ENCODE peak calls at places on chromosomes 1 and 21, in nine cellular contexts. One of them, this sample, is unnamed. For H3K9me3 and H3K36me3, the result is how much of the 10 kb centered on the place peaks cover.

GRCh38 chr1:155085504-155086181 is 7.0 kb downstream of the EFNA3 start:
- DNase-seq in endodermal cell: peak
- DNase-seq in left ventricle myocardium inferior: no peak
- DNase-seq in tibial artery: peak
- DNase-seq in OCI-LY7: peak
- DNase-seq in ascending aorta: peak
- DNase-seq in spleen: peak
- DNase-seq in CD8-positive, alpha-beta memory T cell: peak
- DNase-seq in CD8-positive, alpha-beta T cell: no peak
- DNase-seq in this sample: no peak

GRCh38 chr1:31607360-31607759 is 10.1 kb upstream of the HCRTR1 start:
- DNase-seq in endodermal cell: no peak
- DNase-seq in tibial artery: no peak
- DNase-seq in CD8-positive, alpha-beta T cell: no peak
- DNase-seq in ascending aorta: no peak
- DNase-seq in left ventricle myocardium inferior: no peak
- DNase-seq in CD8-positive, alpha-beta memory T cell: no peak
- DNase-seq in spleen: no peak
- DNase-seq in OCI-LY7: no peak
- DNase-seq in this sample: no peak

GRCh38 chr1:15668089-15668754 is 15.9 kb upstream of the PLEKHM2 start:
- DNase-seq in tibial artery: no peak
- DNase-seq in endodermal cell: no peak
- DNase-seq in ascending aorta: no peak
- DNase-seq in spleen: no peak
- DNase-seq in OCI-LY7: no peak
- DNase-seq in left ventricle myocardium inferior: no peak
- DNase-seq in CD8-positive, alpha-beta T cell: no peak
- DNase-seq in CD8-positive, alpha-beta memory T cell: no peak
- DNase-seq in this sample: no peak

GRCh38 chr1:46413596-46413985 is 19.5 kb downstream of the FAAH start:
- DNase-seq in CD8-positive, alpha-beta T cell: no peak
- DNase-seq in left ventricle myocardium inferior: no peak
- DNase-seq in ascending aorta: no peak
- DNase-seq in OCI-LY7: peak
- DNase-seq in tibial artery: no peak
- DNase-seq in CD8-positive, alpha-beta memory T cell: peak
- DNase-seq in endodermal cell: peak
- DNase-seq in spleen: no peak
- DNase-seq in this sample: no peak

GRCh38 chr1:216846339-216846738 is 123.1 kb upstream of the ESRRG start:
- DNase-seq in endodermal cell: no peak
- DNase-seq in OCI-LY7: no peak
- DNase-seq in CD8-positive, alpha-beta memory T cell: no peak
- DNase-seq in spleen: no peak
- DNase-seq in left ventricle myocardium inferior: no peak
- DNase-seq in ascending aorta: no peak
- DNase-seq in CD8-positive, alpha-beta T cell: no peak
- DNase-seq in tibial artery: no peak
- DNase-seq in this sample: no peak

GRCh38 chr1:89823679-89824292 is 3.0 kb downstream of the LRRC8D start:
- DNase-seq in left ventricle myocardium inferior: no peak
- DNase-seq in tibial artery: no peak
- DNase-seq in spleen: no peak
- DNase-seq in CD8-positive, alpha-beta T cell: no peak
- DNase-seq in endodermal cell: no peak
- DNase-seq in CD8-positive, alpha-beta memory T cell: no peak
- DNase-seq in OCI-LY7: peak
- DNase-seq in ascending aorta: no peak
- DNase-seq in this sample: no peak

GRCh38 chr1:223429313-223429731 is 36.1 kb downstream of the CCDC185 start:
- DNase-seq in CD8-positive, alpha-beta T cell: no peak
- DNase-seq in OCI-LY7: no peak
- DNase-seq in ascending aorta: peak
- DNase-seq in CD8-positive, alpha-beta memory T cell: no peak
- DNase-seq in left ventricle myocardium inferior: no peak
- DNase-seq in endodermal cell: no peak
- DNase-seq in tibial artery: peak
- DNase-seq in spleen: no peak
- DNase-seq in this sample: no peak

GRCh38 chr1:65422241-65423203 is 2.1 kb downstream of the LEPR start:
- DNase-seq in OCI-LY7: no peak
- DNase-seq in spleen: no peak
- DNase-seq in endodermal cell: no peak
- DNase-seq in ascending aorta: no peak
- DNase-seq in CD8-positive, alpha-beta T cell: no peak
- DNase-seq in tibial artery: no peak
- DNase-seq in CD8-positive, alpha-beta memory T cell: no peak
- DNase-seq in left ventricle myocardium inferior: no peak
- DNase-seq in this sample: no peak

GRCh38 chr21:30710499-30710898 is 8.1 kb downstream of the KRTAP21-3 start:
- DNase-seq in left ventricle myocardium inferior: no peak
- DNase-seq in endodermal cell: no peak
- DNase-seq in spleen: no peak
- DNase-seq in CD8-positive, alpha-beta memory T cell: no peak
- DNase-seq in CD8-positive, alpha-beta T cell: no peak
- DNase-seq in ascending aorta: no peak
- DNase-seq in tibial artery: no peak
- DNase-seq in OCI-LY7: no peak
- DNase-seq in this sample: no peak

DNA sequence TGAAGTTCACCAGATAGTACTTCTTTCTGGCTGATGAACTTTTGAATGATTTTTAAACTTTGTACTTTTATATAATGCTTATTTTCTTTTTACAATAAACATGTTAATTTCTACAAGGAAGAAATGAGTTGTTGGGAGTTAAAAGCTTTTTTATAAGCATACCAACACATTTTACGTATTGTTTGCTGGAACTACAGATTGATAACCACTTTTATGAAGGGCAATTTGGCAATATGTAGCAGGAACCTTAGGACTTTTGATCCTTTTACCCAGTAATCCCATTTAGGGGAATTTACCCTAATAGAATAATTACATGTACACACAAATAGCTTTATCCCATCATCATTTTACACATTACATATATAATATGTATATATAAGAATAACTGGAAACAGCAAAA is 16.3 kb downstream of the PRPF38A start:
- DNase-seq in left ventricle myocardium inferior: no peak
- DNase-seq in CD8-positive, alpha-beta T cell: no peak
- DNase-seq in ascending aorta: no peak
- DNase-seq in endodermal cell: no peak
- DNase-seq in spleen: no peak
- DNase-seq in tibial artery: no peak
- DNase-seq in CD8-positive, alpha-beta memory T cell: no peak
- DNase-seq in OCI-LY7: no peak
- DNase-seq in this sample: no peak
- H3K27ac ChIP-seq in left ventricle myocardium inferior: no peak
- H3K27ac ChIP-seq in CD8-positive, alpha-beta T cell: no peak
- H3K27ac ChIP-seq in ascending aorta: no peak
- H3K27ac ChIP-seq in endodermal cell: no peak
- H3K27ac ChIP-seq in spleen: no peak
- H3K27ac ChIP-seq in tibial artery: no peak
- H3K27ac ChIP-seq in CD8-positive, alpha-beta memory T cell: no peak
- H3K27ac ChIP-seq in OCI-LY7: no peak
- H3K27ac ChIP-seq in this sample: no peak

DNA sequence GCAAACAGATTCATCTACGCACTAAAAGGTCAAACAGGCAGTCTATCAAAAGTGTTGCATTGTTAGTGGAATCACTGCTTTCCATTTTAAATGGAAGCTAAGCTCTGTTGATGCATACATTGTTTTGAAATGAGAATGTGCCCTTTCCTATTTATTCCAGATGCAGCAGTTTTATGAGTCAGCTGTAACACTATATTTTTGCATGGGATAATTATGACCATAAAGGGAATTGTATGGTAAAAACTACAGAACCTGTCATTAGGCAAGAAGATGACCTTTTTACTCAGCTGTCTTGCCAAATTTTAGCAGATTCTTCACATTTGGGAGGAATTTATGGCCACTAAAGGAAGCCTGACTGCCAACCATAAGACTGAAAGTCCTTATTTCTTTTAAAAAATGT is 356.3 kb upstream of the PRMT6 start:
- DNase-seq in CD8-positive, alpha-beta T cell: no peak
- DNase-seq in CD8-positive, alpha-beta memory T cell: no peak
- DNase-seq in spleen: no peak
- DNase-seq in endodermal cell: no peak
- DNase-seq in ascending aorta: no peak
- DNase-seq in OCI-LY7: no peak
- DNase-seq in tibial artery: no peak
- DNase-seq in left ventricle myocardium inferior: no peak
- DNase-seq in this sample: no peak
- H3K9me3 ChIP-seq in CD8-positive, alpha-beta T cell: under half
- H3K9me3 ChIP-seq in CD8-positive, alpha-beta memory T cell: under half
- H3K9me3 ChIP-seq in spleen: under half
- H3K9me3 ChIP-seq in endodermal cell: under half
- H3K9me3 ChIP-seq in ascending aorta: under half
- H3K9me3 ChIP-seq in OCI-LY7: under half
- H3K9me3 ChIP-seq in tibial artery: under half
- H3K9me3 ChIP-seq in left ventricle myocardium inferior: under half
- H3K9me3 ChIP-seq in this sample: under half

DNA sequence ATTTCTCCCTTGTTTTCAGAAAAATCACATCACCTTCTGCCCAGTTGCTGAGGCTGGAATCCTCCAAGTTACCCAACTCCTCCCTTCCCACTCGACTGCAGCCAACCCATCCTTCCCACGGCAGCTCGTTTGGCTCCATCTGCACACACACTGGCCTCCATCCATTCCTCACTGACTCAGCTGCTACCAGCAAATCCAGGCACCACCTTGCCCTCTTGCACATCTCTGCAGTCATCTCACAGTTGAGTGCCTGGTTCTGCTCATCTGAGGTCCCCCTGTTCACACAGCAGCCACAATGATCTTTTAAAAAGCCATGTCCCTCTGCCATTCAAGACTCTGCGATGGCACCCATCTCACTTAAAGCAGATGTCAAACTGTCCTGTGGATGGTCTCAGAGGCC is 5.9 kb downstream of the ZNF692 start:
- DNase-seq in CD8-positive, alpha-beta memory T cell: no peak
- DNase-seq in ascending aorta: no peak
- DNase-seq in spleen: peak
- DNase-seq in tibial artery: peak
- DNase-seq in left ventricle myocardium inferior: no peak
- DNase-seq in CD8-positive, alpha-beta T cell: no peak
- DNase-seq in OCI-LY7: no peak
- DNase-seq in endodermal cell: peak
- DNase-seq in this sample: no peak
- H3K36me3 ChIP-seq in CD8-positive, alpha-beta memory T cell: under half
- H3K36me3 ChIP-seq in ascending aorta: under half
- H3K36me3 ChIP-seq in spleen: half or more
- H3K36me3 ChIP-seq in tibial artery: half or more
- H3K36me3 ChIP-seq in left ventricle myocardium inferior: under half
- H3K36me3 ChIP-seq in CD8-positive, alpha-beta T cell: under half
- H3K36me3 ChIP-seq in OCI-LY7: half or more
- H3K36me3 ChIP-seq in endodermal cell: under half
- H3K36me3 ChIP-seq in this sample: under half

DNA sequence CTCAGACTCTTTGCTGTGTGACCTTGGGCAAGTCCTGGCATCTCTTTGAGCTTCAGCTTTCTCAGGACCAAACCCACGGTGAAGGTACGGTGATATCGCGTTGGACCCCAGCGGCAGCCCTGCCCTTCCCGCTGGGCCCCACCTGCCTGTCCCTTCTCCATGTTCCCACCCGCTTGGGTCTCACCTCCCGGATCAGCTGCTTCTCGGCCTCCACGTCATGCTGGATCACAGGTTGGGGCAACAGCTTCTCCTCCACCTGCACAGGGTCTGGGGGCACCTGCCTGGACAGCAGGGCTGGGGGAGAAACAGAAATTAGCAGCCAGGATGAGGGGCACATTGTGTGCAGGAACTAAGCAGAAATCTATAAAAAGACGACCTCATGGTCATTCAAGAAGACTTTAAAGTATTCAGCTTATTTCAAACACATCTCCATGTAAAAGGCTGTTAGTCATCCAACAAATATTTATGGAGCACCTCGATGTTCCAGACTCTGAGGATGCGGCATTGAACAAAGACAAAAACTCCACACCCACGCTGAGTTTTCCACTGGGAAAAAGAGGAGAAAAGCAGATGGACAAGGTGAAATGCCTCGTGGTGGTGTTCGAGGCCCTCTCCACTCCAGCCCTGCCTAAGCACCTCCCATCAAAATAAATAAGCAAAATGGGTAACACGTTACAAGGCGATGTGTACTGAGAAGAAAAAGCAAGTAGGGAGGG is 19.5 kb downstream of the KIF17 start:
- DNase-seq in OCI-LY7: no peak
- DNase-seq in left ventricle myocardium inferior: no peak
- DNase-seq in CD8-positive, alpha-beta memory T cell: no peak
- DNase-seq in CD8-positive, alpha-beta T cell: no peak
- DNase-seq in tibial artery: no peak
- DNase-seq in endodermal cell: no peak
- DNase-seq in spleen: no peak
- DNase-seq in ascending aorta: no peak
- DNase-seq in this sample: no peak
- H3K27ac ChIP-seq in OCI-LY7: no peak
- H3K27ac ChIP-seq in left ventricle myocardium inferior: no peak
- H3K27ac ChIP-seq in CD8-positive, alpha-beta memory T cell: no peak
- H3K27ac ChIP-seq in CD8-positive, alpha-beta T cell: no peak
- H3K27ac ChIP-seq in tibial artery: no peak
- H3K27ac ChIP-seq in endodermal cell: no peak
- H3K27ac ChIP-seq in spleen: no peak
- H3K27ac ChIP-seq in ascending aorta: no peak
- H3K27ac ChIP-seq in this sample: no peak

DNA sequence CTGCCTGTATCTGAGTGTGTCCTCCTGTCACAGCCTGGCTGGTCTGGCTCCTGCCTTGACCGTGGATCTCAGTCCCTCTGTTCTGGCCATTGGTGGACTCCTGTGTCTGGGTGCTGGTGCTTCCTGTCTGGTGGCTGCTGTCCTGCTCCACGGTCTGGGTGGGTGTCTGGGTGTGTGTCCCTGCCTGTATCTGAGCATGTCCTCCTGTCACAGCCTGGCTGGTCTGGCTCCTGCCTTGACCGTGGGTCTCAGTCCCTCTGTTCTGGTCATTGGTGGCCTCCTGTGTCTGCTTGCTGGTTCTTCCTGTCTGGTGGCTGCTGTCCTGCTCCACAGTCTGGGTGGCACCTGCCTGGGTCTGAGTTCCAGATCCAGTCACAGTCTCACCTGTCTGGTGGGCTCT is 4.0 kb downstream of the CRNN start:
- DNase-seq in spleen: no peak
- DNase-seq in left ventricle myocardium inferior: no peak
- DNase-seq in CD8-positive, alpha-beta T cell: no peak
- DNase-seq in endodermal cell: no peak
- DNase-seq in ascending aorta: no peak
- DNase-seq in CD8-positive, alpha-beta memory T cell: no peak
- DNase-seq in OCI-LY7: no peak
- DNase-seq in tibial artery: no peak
- DNase-seq in this sample: no peak
- H3K9me3 ChIP-seq in spleen: under half
- H3K9me3 ChIP-seq in left ventricle myocardium inferior: under half
- H3K9me3 ChIP-seq in CD8-positive, alpha-beta T cell: under half
- H3K9me3 ChIP-seq in endodermal cell: half or more
- H3K9me3 ChIP-seq in ascending aorta: under half
- H3K9me3 ChIP-seq in CD8-positive, alpha-beta memory T cell: under half
- H3K9me3 ChIP-seq in OCI-LY7: under half
- H3K9me3 ChIP-seq in tibial artery: under half
- H3K9me3 ChIP-seq in this sample: under half